ENCODE peak calls at places on chromosomes 3 and 15, in six cellular contexts. V is heart right ventricle; O is NCI-H748 treated with DMSO at 0.1 percent for 48 hours; H is effector CD4-positive, alpha-beta T cell; S is ELF-1; R is renal cortical epithelial cell. U is an unnamed sample.

GRCh38 chr3:159936541-159936940 is 52.1 kb upstream of the IL12A start:
- DNase-seq in V (no peak), O (no peak), H (no peak), S (no peak), R (no peak), U (no peak)

GRCh38 chr3:125119752-125120369 is 64.1 kb upstream of the HEG1 start:
- DNase-seq in V (no peak), O (no peak), H (no peak), S (no peak), R (no peak), U (no peak)

GRCh38 chr15:38163651-38164050 is 89.0 kb upstream of the SPRED1 start:
- DNase-seq in V (no peak), O (no peak), H (no peak), S (no peak), R (no peak), U (no peak)

GRCh38 chr3:57556459-57557087 is 499 bp downstream of the PDE12 start:
- DNase-seq in V (no peak), O (no peak), H (peak; percentile 24), S (no peak), R (no peak), U (no peak)

GRCh38 chr3:156614642-156615511 is 59.5 kb upstream of the TIPARP start:
- DNase-seq in V (no peak), O (no peak), H (no peak), S (peak; percentile 24), R (peak; percentile 92), U (no peak)

GRCh38 chr3:59126436-59126835 is 76.6 kb upstream of the CFAP20DC start:
- DNase-seq in V (no peak), O (no peak), H (no peak), S (no peak), R (no peak), U (no peak)

GRCh38 chr3:87198774-87199173 is 28.3 kb upstream of the CHMP2B start:
- DNase-seq in V (no peak), O (no peak), H (no peak), S (no peak), R (no peak), U (no peak)

GRCh38 chr3:96646596-96646995 is 167.8 kb upstream of the EPHA6 start:
- DNase-seq in V (no peak), O (no peak), H (no peak), S (no peak), R (no peak), U (no peak)

GRCh38 chr3:150786791-150787190 is 23.8 kb upstream of the SIAH2 start:
- DNase-seq in V (no peak), O (no peak), H (no peak), S (no peak), R (peak; percentile 81), U (no peak)

GRCh38 chr3:2655229-2655701 is 454.9 kb downstream of the IL5RA start:
- DNase-seq in V (no peak), O (no peak), H (no peak), S (no peak), R (peak; percentile 47), U (no peak)

GRCh38 chr3:159860727-159861126 is 127.9 kb upstream of the IL12A start:
- DNase-seq in V (no peak), O (no peak), H (no peak), S (no peak), R (no peak), U (no peak)

GRCh38 chr3:48219543-48219942 is 3.8 kb upstream of the CAMP start:
- DNase-seq in V (no peak), O (no peak), H (no peak), S (no peak), R (no peak), U (no peak)

GRCh38 chr3:187247398-187247797 is 44.1 kb downstream of the MASP1 start:
- DNase-seq in V (no peak), O (no peak), H (no peak), S (no peak), R (no peak), U (no peak)

GRCh38 chr3:52532838-52533622 is 627 bp downstream of the NT5DC2 start:
- DNase-seq in V (no peak), O (no peak), H (no peak), S (peak; percentile 63), R (no peak), U (no peak)

GRCh38 chr15:31372635-31373091 is 46.0 kb downstream of the KLF13 start:
- DNase-seq in V (peak; percentile 79), O (no peak), H (no peak), S (peak; percentile 98), R (peak; percentile 63), U (peak; percentile 85)

GRCh38 chr3:101898752-101899169 is 49.4 kb downstream of the NFKBIZ start:
- DNase-seq in V (peak; percentile 11), O (no peak), H (no peak), S (no peak), R (no peak), U (no peak)

GRCh38 chr15:25436707-25437106 is 2.1 kb downstream of the UBE3A start:
- DNase-seq in V (no peak), O (no peak), H (no peak), S (no peak), R (no peak), U (no peak)

GRCh38 chr3:110457508-110457907 is 614.1 kb upstream of the NECTIN3 start:
- DNase-seq in V (no peak), O (no peak), H (no peak), S (no peak), R (no peak), U (no peak)

U was measured in SHP77.